ENCODE peak calls at places on chromosomes 12 and 14, in five cellular contexts. X is cardiac fibroblast; A is T47D; Q is neural crest cell; C is activated T-helper 1 cell treated with anti-CD3 and anti-CD28 coated beads, Interleukin-12 subunit alpha, Interleukin-12 subunit beta, Interleukin-2, Interleukin-4 antibody, amounts not matched to agents 30 ng/mL and 10 ng/mL and 1 ng/mL, durations not matched to agents 14 hours and 24 hours and 36 hours. F is an unnamed sample.

GRCh38 chr12:130121246-130122005 is 40.8 kb upstream of the FZD10 start:
- DNase-seq in X (no peak), A (no peak), Q (no peak), C (no peak), F (no peak)

GRCh38 chr14:21436567-21437062 is 19.3 kb downstream of the CHD8 start:
- DNase-seq in X (no peak), A (no peak), Q (no peak), C (no peak), F (no peak)

GRCh38 chr12:108525681-108526080 is 10.6 kb downstream of the FICD start:
- DNase-seq in X (no peak), A (no peak), Q (no peak), C (no peak), F (no peak)

GRCh38 chr12:20367731-20368652 is at the start of gene PDE3A:
- DNase-seq in X (peak), A (peak), Q (peak), C (no peak), F (no peak)

GRCh38 chr14:38078393-38078792 is 129.3 kb upstream of the SSTR1 start:
- DNase-seq in X (no peak), A (no peak), Q (no peak), C (peak), F (no peak)

GRCh38 chr12:112349440-112349839 is 32.8 kb downstream of the HECTD4 start:
- DNase-seq in X (peak), A (no peak), Q (no peak), C (no peak), F (no peak)

GRCh38 chr12:4743046-4743445 is 22.8 kb downstream of the GALNT8 start:
- DNase-seq in X (no peak), A (no peak), Q (no peak), C (no peak), F (no peak)

GRCh38 chr12:52213541-52214420 is 19.3 kb upstream of the KRT7 start:
- DNase-seq in X (peak), A (peak), Q (peak), C (peak), F (peak)

GRCh38 chr12:52658196-52658595 is 6.2 kb upstream of the KRT2 start:
- DNase-seq in X (no peak), A (no peak), Q (no peak), C (no peak), F (no peak)

GRCh38 chr12:49784756-49785409 is 43.3 kb downstream of the NCKAP5L start:
- DNase-seq in X (peak), A (no peak), Q (no peak), C (no peak), F (no peak)

GRCh38 chr12:46214668-46215429 is 54.0 kb downstream of the SLC38A1 start:
- DNase-seq in X (no peak), A (no peak), Q (no peak), C (peak), F (peak)

GRCh38 chr12:14777271-14777670 is 26.0 kb downstream of the WBP11 start:
- DNase-seq in X (peak), A (no peak), Q (no peak), C (no peak), F (no peak)

GRCh38 chr12:48285751-48286650 is 64.7 kb downstream of the ZNF641 start:
- DNase-seq in X (no peak), A (no peak), Q (no peak), C (no peak), F (no peak)

GRCh38 chr14:58298477-58298879 is at the start of gene ARID4A:
- DNase-seq in X (no peak), A (no peak), Q (peak), C (peak), F (peak)

GRCh38 chr12:45458238-45458637 is 242.3 kb downstream of the ANO6 start:
- DNase-seq in X (peak), A (no peak), Q (no peak), C (no peak), F (no peak)

GRCh38 chr14:103404920-103405319 is 19.7 kb downstream of the MARK3 start:
- DNase-seq in X (peak), A (no peak), Q (no peak), C (no peak), F (no peak)

GRCh38 chr14:52268191-52269061 is 928 bp downstream of the PTGDR start:
- DNase-seq in X (peak), A (no peak), Q (peak), C (no peak), F (no peak)

GRCh38 chr14:61192970-61193369 is 88.2 kb downstream of the TMEM30B start:
- DNase-seq in X (no peak), A (no peak), Q (no peak), C (no peak), F (no peak)

GRCh38 chr14:101358726-101359125 is 202.6 kb upstream of the DIO3 start:
- DNase-seq in X (no peak), A (no peak), Q (no peak), C (no peak), F (no peak)

GRCh38 chr12:117685115-117685926 is 283.5 kb downstream of the KSR2 start:
- DNase-seq in X (no peak), A (no peak), Q (no peak), C (no peak), F (no peak)

GRCh38 chr12:80400591-80400991 is 43.4 kb upstream of the PTPRQ start:
- DNase-seq in X (peak), A (no peak), Q (no peak), C (no peak), F (no peak)

GRCh38 chr14:98808494-98809407 is 463.2 kb downstream of the BCL11B start:
- DNase-seq in X (no peak), A (peak), Q (no peak), C (no peak), F (no peak)

GRCh38 chr12:88781909-88782308 is 201.6 kb upstream of the KITLG start:
- DNase-seq in X (peak), A (peak), Q (no peak), C (no peak), F (no peak)

GRCh38 chr14:24473211-24473610 is 30.6 kb upstream of the SDR39U1 start:
- DNase-seq in X (no peak), A (no peak), Q (no peak), C (no peak), F (no peak)

GRCh38 chr12:34398706-34399630 is 376.7 kb downstream of the ALG10 start:
- DNase-seq in X (no peak), A (no peak), Q (no peak), C (no peak), F (no peak)

GRCh38 chr12:1881301-1881700 is 37.2 kb downstream of the CACNA2D4 start:
- DNase-seq in X (no peak), A (no peak), Q (no peak), C (no peak), F (no peak)

GRCh38 chr12:21818627-21819026 is 44.1 kb upstream of the KCNJ8 start:
- DNase-seq in X (peak), A (no peak), Q (no peak), C (no peak), F (no peak)

GRCh38 chr14:65791551-65791981 is 379.0 kb downstream of the FUT8 start:
- DNase-seq in X (peak), A (no peak), Q (no peak), C (no peak), F (no peak)

GRCh38 chr14:91371990-91372375 is 45.6 kb downstream of the CCDC88C start:
- DNase-seq in X (no peak), A (no peak), Q (no peak), C (no peak), F (no peak)

GRCh38 chr14:103820382-103820781 is 27.0 kb downstream of the PPP1R13B start:
- DNase-seq in X (no peak), A (no peak), Q (no peak), C (no peak), F (no peak)

GRCh38 chr14:76426161-76426696 is 50.3 kb downstream of the ESRRB start:
- DNase-seq in X (no peak), A (no peak), Q (no peak), C (no peak), F (no peak)

GRCh38 chr14:21894003-21894897 is 220.6 kb upstream of the OR4E1 start:
- DNase-seq in X (no peak), A (no peak), Q (no peak), C (peak), F (peak)

GRCh38 chr14:61444215-61444768 is 122.9 kb downstream of the PRKCH start:
- DNase-seq in X (no peak), A (no peak), Q (no peak), C (peak), F (peak)

GRCh38 chr12:85866929-85867776 is 6.9 kb upstream of the NTS start:
- DNase-seq in X (peak), A (peak), Q (peak), C (no peak), F (no peak)

GRCh38 chr14:105864651-105865265 is 338.4 kb downstream of the TMEM121 start:
- DNase-seq in X (no peak), A (no peak), Q (no peak), C (no peak), F (no peak)

F was measured in T-helper 2 cell treated with Interferon-gamma antibody and Interleukin-4, amounts not matched to agents 5 μg/mL and 100 μg/mL, for 36 hours.